ENCODE peak calls at places on chromosomes 1 and 21, in nine cellular contexts. One of them, this sample, is unnamed.

GRCh38 chr1:179353546-179353945 is 12.2 kb upstream of the AXDND1 start:
- DNase-seq in kidney: no peak
- DNase-seq in esophagus squamous epithelium: no peak
- DNase-seq in AG04449: peak
- DNase-seq in fibroblast of the aortic adventitia: peak
- DNase-seq in A549: no peak
- DNase-seq in ovary: peak
- DNase-seq in fibroblast of lung: peak
- DNase-seq in tibial nerve: no peak
- DNase-seq in this sample: peak

GRCh38 chr21:28624626-28625025 is 368.1 kb downstream of the LTN1 start:
- DNase-seq in esophagus squamous epithelium: no peak
- DNase-seq in kidney: no peak
- DNase-seq in fibroblast of lung: no peak
- DNase-seq in A549: no peak
- DNase-seq in fibroblast of the aortic adventitia: no peak
- DNase-seq in AG04449: no peak
- DNase-seq in ovary: no peak
- DNase-seq in tibial nerve: no peak
- DNase-seq in this sample: no peak

GRCh38 chr1:160085686-160086089 is 4.3 kb downstream of the KCNJ9 start:
- DNase-seq in AG04449: no peak
- DNase-seq in fibroblast of the aortic adventitia: peak
- DNase-seq in tibial nerve: peak
- DNase-seq in ovary: peak
- DNase-seq in A549: peak
- DNase-seq in esophagus squamous epithelium: no peak
- DNase-seq in kidney: peak
- DNase-seq in fibroblast of lung: peak
- DNase-seq in this sample: no peak

GRCh38 chr1:202648822-202649221 is 61.4 kb downstream of the SYT2 start:
- DNase-seq in ovary: no peak
- DNase-seq in fibroblast of lung: no peak
- DNase-seq in tibial nerve: no peak
- DNase-seq in kidney: no peak
- DNase-seq in fibroblast of the aortic adventitia: no peak
- DNase-seq in A549: no peak
- DNase-seq in AG04449: no peak
- DNase-seq in esophagus squamous epithelium: no peak
- DNase-seq in this sample: no peak

GRCh38 chr1:241356519-241357365 is at the start of gene RGS7:
- DNase-seq in A549: peak
- DNase-seq in tibial nerve: no peak
- DNase-seq in fibroblast of lung: peak
- DNase-seq in kidney: peak
- DNase-seq in esophagus squamous epithelium: no peak
- DNase-seq in ovary: peak
- DNase-seq in fibroblast of the aortic adventitia: peak
- DNase-seq in AG04449: no peak
- DNase-seq in this sample: peak

GRCh38 chr1:101288491-101288944 is 51.7 kb downstream of the S1PR1 start:
- DNase-seq in ovary: peak
- DNase-seq in tibial nerve: peak
- DNase-seq in kidney: no peak
- DNase-seq in fibroblast of lung: peak
- DNase-seq in esophagus squamous epithelium: no peak
- DNase-seq in A549: peak
- DNase-seq in AG04449: peak
- DNase-seq in fibroblast of the aortic adventitia: peak
- DNase-seq in this sample: peak

GRCh38 chr1:1422465-1423244 is 1.6 kb upstream of the ANKRD65 start:
- DNase-seq in ovary: no peak
- DNase-seq in esophagus squamous epithelium: no peak
- DNase-seq in fibroblast of lung: no peak
- DNase-seq in fibroblast of the aortic adventitia: no peak
- DNase-seq in AG04449: no peak
- DNase-seq in A549: no peak
- DNase-seq in kidney: peak
- DNase-seq in tibial nerve: no peak
- DNase-seq in this sample: no peak

GRCh38 chr1:242201090-242201489 is 202.2 kb upstream of the MAP1LC3C start:
- DNase-seq in esophagus squamous epithelium: no peak
- DNase-seq in tibial nerve: no peak
- DNase-seq in fibroblast of the aortic adventitia: no peak
- DNase-seq in ovary: no peak
- DNase-seq in A549: no peak
- DNase-seq in AG04449: no peak
- DNase-seq in kidney: no peak
- DNase-seq in fibroblast of lung: no peak
- DNase-seq in this sample: no peak

GRCh38 chr1:48943393-48943792 is 166.7 kb upstream of the BEND5 start:
- DNase-seq in esophagus squamous epithelium: no peak
- DNase-seq in fibroblast of the aortic adventitia: peak
- DNase-seq in A549: no peak
- DNase-seq in AG04449: peak
- DNase-seq in fibroblast of lung: no peak
- DNase-seq in ovary: no peak
- DNase-seq in kidney: no peak
- DNase-seq in tibial nerve: no peak
- DNase-seq in this sample: peak

GRCh38 chr1:230148768-230149469 is 81.9 kb downstream of the GALNT2 start:
- DNase-seq in A549: no peak
- DNase-seq in tibial nerve: no peak
- DNase-seq in esophagus squamous epithelium: no peak
- DNase-seq in ovary: no peak
- DNase-seq in fibroblast of the aortic adventitia: no peak
- DNase-seq in kidney: no peak
- DNase-seq in fibroblast of lung: no peak
- DNase-seq in AG04449: no peak
- DNase-seq in this sample: no peak

GRCh38 chr1:230148194-230148581 is 81.2 kb downstream of the GALNT2 start:
- DNase-seq in fibroblast of the aortic adventitia: no peak
- DNase-seq in ovary: no peak
- DNase-seq in tibial nerve: no peak
- DNase-seq in A549: no peak
- DNase-seq in fibroblast of lung: no peak
- DNase-seq in esophagus squamous epithelium: no peak
- DNase-seq in kidney: no peak
- DNase-seq in AG04449: no peak
- DNase-seq in this sample: no peak

GRCh38 chr1:230151924-230152468 is 85.0 kb downstream of the GALNT2 start:
- DNase-seq in fibroblast of lung: no peak
- DNase-seq in AG04449: no peak
- DNase-seq in kidney: no peak
- DNase-seq in esophagus squamous epithelium: no peak
- DNase-seq in fibroblast of the aortic adventitia: no peak
- DNase-seq in A549: no peak
- DNase-seq in tibial nerve: no peak
- DNase-seq in ovary: no peak
- DNase-seq in this sample: no peak

GRCh38 chr1:230147253-230148193 is 80.5 kb downstream of the GALNT2 start:
- DNase-seq in fibroblast of the aortic adventitia: no peak
- DNase-seq in A549: no peak
- DNase-seq in ovary: no peak
- DNase-seq in fibroblast of lung: no peak
- DNase-seq in esophagus squamous epithelium: no peak
- DNase-seq in kidney: no peak
- DNase-seq in tibial nerve: no peak
- DNase-seq in AG04449: no peak
- DNase-seq in this sample: no peak

GRCh38 chr1:230149751-230150584 is 82.9 kb downstream of the GALNT2 start:
- DNase-seq in kidney: no peak
- DNase-seq in fibroblast of the aortic adventitia: no peak
- DNase-seq in ovary: no peak
- DNase-seq in esophagus squamous epithelium: no peak
- DNase-seq in fibroblast of lung: no peak
- DNase-seq in AG04449: no peak
- DNase-seq in tibial nerve: no peak
- DNase-seq in A549: no peak
- DNase-seq in this sample: no peak
- H3K4me3 ChIP-seq in kidney: no peak
- H3K4me3 ChIP-seq in fibroblast of the aortic adventitia: no peak
- H3K4me3 ChIP-seq in ovary: no peak
- H3K4me3 ChIP-seq in esophagus squamous epithelium: peak
- H3K4me3 ChIP-seq in fibroblast of lung: no peak
- H3K4me3 ChIP-seq in AG04449: no peak
- H3K4me3 ChIP-seq in tibial nerve: no peak
- H3K4me3 ChIP-seq in A549: no peak
- H3K4me3 ChIP-seq in this sample: no peak

GRCh38 chr1:173302890-173303829 is 96.0 kb upstream of the TNFSF4 start:
- DNase-seq in esophagus squamous epithelium: no peak
- DNase-seq in AG04449: no peak
- DNase-seq in tibial nerve: no peak
- DNase-seq in fibroblast of the aortic adventitia: no peak
- DNase-seq in fibroblast of lung: no peak
- DNase-seq in kidney: no peak
- DNase-seq in A549: no peak
- DNase-seq in ovary: no peak
- DNase-seq in this sample: no peak
- H3K4me3 ChIP-seq in esophagus squamous epithelium: no peak
- H3K4me3 ChIP-seq in AG04449: no peak
- H3K4me3 ChIP-seq in tibial nerve: no peak
- H3K4me3 ChIP-seq in fibroblast of the aortic adventitia: no peak
- H3K4me3 ChIP-seq in fibroblast of lung: no peak
- H3K4me3 ChIP-seq in kidney: no peak
- H3K4me3 ChIP-seq in A549: no peak
- H3K4me3 ChIP-seq in ovary: no peak
- H3K4me3 ChIP-seq in this sample: no peak

GRCh38 chr1:20932437-20932977 is 145.4 kb upstream of the HP1BP3 start:
- DNase-seq in esophagus squamous epithelium: no peak
- DNase-seq in tibial nerve: no peak
- DNase-seq in kidney: no peak
- DNase-seq in fibroblast of the aortic adventitia: no peak
- DNase-seq in ovary: no peak
- DNase-seq in AG04449: no peak
- DNase-seq in fibroblast of lung: no peak
- DNase-seq in A549: no peak
- DNase-seq in this sample: no peak
- H3K4me3 ChIP-seq in esophagus squamous epithelium: no peak
- H3K4me3 ChIP-seq in tibial nerve: no peak
- H3K4me3 ChIP-seq in kidney: no peak
- H3K4me3 ChIP-seq in fibroblast of the aortic adventitia: no peak
- H3K4me3 ChIP-seq in ovary: no peak
- H3K4me3 ChIP-seq in AG04449: no peak
- H3K4me3 ChIP-seq in fibroblast of lung: no peak
- H3K4me3 ChIP-seq in A549: no peak
- H3K4me3 ChIP-seq in this sample: no peak

GRCh38 chr1:162625624-162626023 is 6.6 kb upstream of the DDR2 start:
- DNase-seq in ovary: no peak
- DNase-seq in fibroblast of lung: no peak
- DNase-seq in A549: no peak
- DNase-seq in kidney: no peak
- DNase-seq in fibroblast of the aortic adventitia: no peak
- DNase-seq in esophagus squamous epithelium: no peak
- DNase-seq in tibial nerve: no peak
- DNase-seq in AG04449: no peak
- DNase-seq in this sample: no peak

GRCh38 chr1:162626733-162627132 is 5.5 kb upstream of the DDR2 start:
- DNase-seq in esophagus squamous epithelium: no peak
- DNase-seq in fibroblast of lung: no peak
- DNase-seq in AG04449: no peak
- DNase-seq in kidney: no peak
- DNase-seq in ovary: no peak
- DNase-seq in fibroblast of the aortic adventitia: peak
- DNase-seq in tibial nerve: no peak
- DNase-seq in A549: no peak
- DNase-seq in this sample: no peak

GRCh38 chr1:162629077-162629637 is 3.1 kb upstream of the DDR2 start:
- DNase-seq in kidney: no peak
- DNase-seq in fibroblast of the aortic adventitia: no peak
- DNase-seq in esophagus squamous epithelium: no peak
- DNase-seq in A549: no peak
- DNase-seq in fibroblast of lung: no peak
- DNase-seq in tibial nerve: no peak
- DNase-seq in AG04449: peak
- DNase-seq in ovary: no peak
- DNase-seq in this sample: no peak

GRCh38 chr1:162627662-162628296 is 4.5 kb upstream of the DDR2 start:
- DNase-seq in ovary: no peak
- DNase-seq in tibial nerve: no peak
- DNase-seq in esophagus squamous epithelium: no peak
- DNase-seq in AG04449: no peak
- DNase-seq in kidney: no peak
- DNase-seq in A549: peak
- DNase-seq in fibroblast of the aortic adventitia: peak
- DNase-seq in fibroblast of lung: peak
- DNase-seq in this sample: no peak

GRCh38 chr1:162626089-162626488 is 6.2 kb upstream of the DDR2 start:
- DNase-seq in esophagus squamous epithelium: no peak
- DNase-seq in ovary: no peak
- DNase-seq in A549: no peak
- DNase-seq in tibial nerve: no peak
- DNase-seq in kidney: no peak
- DNase-seq in fibroblast of lung: no peak
- DNase-seq in fibroblast of the aortic adventitia: peak
- DNase-seq in AG04449: no peak
- DNase-seq in this sample: no peak
- H3K4me3 ChIP-seq in esophagus squamous epithelium: peak
- H3K4me3 ChIP-seq in ovary: no peak
- H3K4me3 ChIP-seq in A549: no peak
- H3K4me3 ChIP-seq in tibial nerve: no peak
- H3K4me3 ChIP-seq in kidney: no peak
- H3K4me3 ChIP-seq in fibroblast of lung: no peak
- H3K4me3 ChIP-seq in fibroblast of the aortic adventitia: peak
- H3K4me3 ChIP-seq in AG04449: no peak
- H3K4me3 ChIP-seq in this sample: no peak

GRCh38 chr1:156291226-156292061 is 4.0 kb downstream of the GLMP start:
- DNase-seq in AG04449: no peak
- DNase-seq in ovary: peak
- DNase-seq in fibroblast of lung: peak
- DNase-seq in A549: peak
- DNase-seq in kidney: peak
- DNase-seq in tibial nerve: peak
- DNase-seq in esophagus squamous epithelium: no peak
- DNase-seq in fibroblast of the aortic adventitia: peak
- DNase-seq in this sample: peak
- H3K4me3 ChIP-seq in AG04449: peak
- H3K4me3 ChIP-seq in ovary: peak
- H3K4me3 ChIP-seq in fibroblast of lung: peak
- H3K4me3 ChIP-seq in A549: no peak
- H3K4me3 ChIP-seq in kidney: peak
- H3K4me3 ChIP-seq in tibial nerve: peak
- H3K4me3 ChIP-seq in esophagus squamous epithelium: peak
- H3K4me3 ChIP-seq in fibroblast of the aortic adventitia: peak
- H3K4me3 ChIP-seq in this sample: peak